ENCODE peak calls at places on chromosomes 13 and 19, in five cellular contexts. One of them, this sample, is unnamed.

GRCh38 chr13:43397110-43397509 is 373.7 kb downstream of the DNAJC15 start:
- DNase-seq in neural progenitor cell: no peak
- DNase-seq in K562: no peak
- DNase-seq in keratinocyte: no peak
- DNase-seq in mammary epithelial cell: no peak
- DNase-seq in this sample: no peak

GRCh38 chr13:46183018-46183940 is 1.3 kb upstream of the LCP1 start:
- DNase-seq in keratinocyte: no peak
- DNase-seq in neural progenitor cell: no peak
- DNase-seq in K562: peak
- DNase-seq in mammary epithelial cell: no peak
- DNase-seq in this sample: no peak

GRCh38 chr13:114235697-114236096 is 1.0 kb downstream of the CDC16 start:
- DNase-seq in keratinocyte: no peak
- DNase-seq in mammary epithelial cell: no peak
- DNase-seq in K562: no peak
- DNase-seq in neural progenitor cell: peak
- DNase-seq in this sample: no peak

GRCh38 chr13:38849316-38849715 is 141.3 kb downstream of the STOML3 start:
- DNase-seq in keratinocyte: no peak
- DNase-seq in mammary epithelial cell: peak
- DNase-seq in K562: no peak
- DNase-seq in neural progenitor cell: no peak
- DNase-seq in this sample: no peak

GRCh38 chr19:53879145-53880037 is 2.6 kb upstream of the PRKCG start:
- DNase-seq in K562: peak
- DNase-seq in mammary epithelial cell: peak
- DNase-seq in neural progenitor cell: peak
- DNase-seq in keratinocyte: no peak
- DNase-seq in this sample: peak

GRCh38 chr19:14479985-14480694 is 5.0 kb upstream of the PTGER1 start:
- DNase-seq in mammary epithelial cell: no peak
- DNase-seq in neural progenitor cell: peak
- DNase-seq in keratinocyte: no peak
- DNase-seq in K562: peak
- DNase-seq in this sample: no peak

GRCh38 chr19:5115771-5116202 is 146.9 kb downstream of the KDM4B start:
- DNase-seq in neural progenitor cell: no peak
- DNase-seq in K562: no peak
- DNase-seq in mammary epithelial cell: no peak
- DNase-seq in keratinocyte: no peak
- DNase-seq in this sample: no peak

GRCh38 chr19:53621885-53622710 is 9.7 kb upstream of the DPRX start:
- DNase-seq in keratinocyte: no peak
- DNase-seq in neural progenitor cell: no peak
- DNase-seq in K562: no peak
- DNase-seq in mammary epithelial cell: peak
- DNase-seq in this sample: peak

GRCh38 chr13:43270043-43270830 is 246.9 kb downstream of the DNAJC15 start:
- DNase-seq in keratinocyte: no peak
- DNase-seq in mammary epithelial cell: no peak
- DNase-seq in K562: no peak
- DNase-seq in neural progenitor cell: no peak
- DNase-seq in this sample: no peak

GRCh38 chr13:88979465-88980180 is 1308.5 kb downstream of the SLITRK5 start:
- DNase-seq in K562: no peak
- DNase-seq in neural progenitor cell: no peak
- DNase-seq in mammary epithelial cell: no peak
- DNase-seq in keratinocyte: no peak
- DNase-seq in this sample: peak

GRCh38 chr13:95462801-95463200 is 89.7 kb upstream of the CLDN10 start:
- DNase-seq in K562: no peak
- DNase-seq in mammary epithelial cell: no peak
- DNase-seq in neural progenitor cell: peak
- DNase-seq in keratinocyte: no peak
- DNase-seq in this sample: no peak

GRCh38 chr13:111278258-111278657 is 42.2 kb upstream of the TEX29 start:
- DNase-seq in mammary epithelial cell: no peak
- DNase-seq in K562: no peak
- DNase-seq in keratinocyte: no peak
- DNase-seq in neural progenitor cell: no peak
- DNase-seq in this sample: no peak

GRCh38 chr13:59982631-59983382 is 180.9 kb downstream of the DIAPH3 start:
- DNase-seq in mammary epithelial cell: no peak
- DNase-seq in K562: no peak
- DNase-seq in neural progenitor cell: no peak
- DNase-seq in keratinocyte: no peak
- DNase-seq in this sample: no peak

GRCh38 chr13:110819203-110820014 is 95.5 kb downstream of the ANKRD10 start:
- DNase-seq in K562: peak
- DNase-seq in neural progenitor cell: peak
- DNase-seq in keratinocyte: peak
- DNase-seq in mammary epithelial cell: peak
- DNase-seq in this sample: peak

GRCh38 chr19:45141203-45141900 is 19.4 kb downstream of the NKPD1 start:
- DNase-seq in keratinocyte: no peak
- DNase-seq in mammary epithelial cell: no peak
- DNase-seq in neural progenitor cell: no peak
- DNase-seq in K562: no peak
- DNase-seq in this sample: no peak

GRCh38 chr19:55526216-55527196 is 10.4 kb downstream of the SBK2 start:
- DNase-seq in K562: no peak
- DNase-seq in keratinocyte: no peak
- DNase-seq in mammary epithelial cell: no peak
- DNase-seq in neural progenitor cell: no peak
- DNase-seq in this sample: peak

GRCh38 chr13:39688699-39689405 is 33.4 kb downstream of the COG6 start:
- DNase-seq in neural progenitor cell: no peak
- DNase-seq in mammary epithelial cell: no peak
- DNase-seq in keratinocyte: no peak
- DNase-seq in K562: no peak
- DNase-seq in this sample: no peak

GRCh38 chr13:113058988-113059850 is 46.4 kb upstream of the F7 start:
- DNase-seq in keratinocyte: no peak
- DNase-seq in neural progenitor cell: no peak
- DNase-seq in mammary epithelial cell: no peak
- DNase-seq in K562: no peak
- DNase-seq in this sample: no peak

GRCh38 chr13:110351636-110352420 is 44.7 kb downstream of the COL4A2 start:
- DNase-seq in neural progenitor cell: no peak
- DNase-seq in keratinocyte: no peak
- DNase-seq in K562: no peak
- DNase-seq in mammary epithelial cell: no peak
- DNase-seq in this sample: no peak

GRCh38 chr19:2250765-2251576 is 1.8 kb downstream of the AMH start:
- DNase-seq in neural progenitor cell: no peak
- DNase-seq in K562: no peak
- DNase-seq in mammary epithelial cell: no peak
- DNase-seq in keratinocyte: no peak
- DNase-seq in this sample: no peak
- TF ChIP-seq EZH2 in neural progenitor cell: no peak
- TF ChIP-seq EZH2 in K562: no peak
- TF ChIP-seq EZH2 in mammary epithelial cell: no peak
- TF ChIP-seq EZH2 in keratinocyte: no peak
- TF ChIP-seq EZH2 in this sample: no peak

DNA sequence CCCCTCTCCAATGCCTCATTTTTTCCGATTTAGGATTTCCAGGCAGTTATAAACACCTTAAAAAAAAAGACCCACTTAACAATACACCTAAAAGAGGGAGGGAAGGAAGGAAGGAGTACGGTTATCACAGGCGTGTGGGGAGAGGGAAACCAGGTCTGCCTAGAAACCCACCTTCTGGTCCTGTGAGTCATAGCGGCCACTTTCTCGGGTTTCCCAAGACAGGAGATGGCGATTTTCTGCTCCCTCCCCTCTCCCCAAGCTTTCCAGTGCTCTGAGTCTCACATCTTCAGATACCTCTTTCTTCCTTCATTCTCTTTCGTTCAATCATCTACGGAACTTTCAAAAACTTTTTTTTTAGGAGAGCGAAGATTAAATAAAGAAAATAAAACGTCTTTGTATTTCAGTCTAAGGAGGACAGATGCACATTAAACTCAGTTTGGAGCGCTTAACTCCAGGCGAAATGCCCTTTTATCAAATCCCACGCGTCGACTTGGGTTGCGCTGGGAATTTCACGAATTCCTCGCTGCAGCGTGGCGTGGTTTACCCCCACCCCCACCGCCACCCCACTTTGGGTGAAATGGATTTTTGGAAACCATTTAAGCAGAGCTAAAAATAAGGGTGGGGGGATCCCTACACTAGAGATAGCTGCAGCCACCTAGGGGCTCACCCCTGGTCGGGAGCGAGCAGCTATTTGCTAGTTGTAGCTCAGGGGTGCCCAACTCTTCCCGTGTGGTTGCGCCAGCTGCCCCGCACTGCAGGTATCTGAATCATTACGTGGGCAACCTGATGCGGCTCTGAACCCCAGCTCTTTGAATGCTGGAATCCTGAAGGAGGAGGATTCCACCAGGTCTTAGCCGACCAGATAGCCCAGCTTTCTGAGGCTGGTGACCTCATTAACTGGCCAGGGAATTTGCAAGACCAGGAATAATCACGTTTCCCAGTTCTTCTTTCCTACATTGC is 6.4 kb upstream of the TSHZ3 start:
- DNase-seq in mammary epithelial cell: no peak
- DNase-seq in neural progenitor cell: peak
- DNase-seq in keratinocyte: no peak
- DNase-seq in K562: no peak
- DNase-seq in this sample: no peak
- TF ChIP-seq EZH2 in mammary epithelial cell: no peak
- TF ChIP-seq EZH2 in neural progenitor cell: peak
- TF ChIP-seq EZH2 in keratinocyte: peak
- TF ChIP-seq EZH2 in K562: no peak
- TF ChIP-seq EZH2 in this sample: peak

DNA sequence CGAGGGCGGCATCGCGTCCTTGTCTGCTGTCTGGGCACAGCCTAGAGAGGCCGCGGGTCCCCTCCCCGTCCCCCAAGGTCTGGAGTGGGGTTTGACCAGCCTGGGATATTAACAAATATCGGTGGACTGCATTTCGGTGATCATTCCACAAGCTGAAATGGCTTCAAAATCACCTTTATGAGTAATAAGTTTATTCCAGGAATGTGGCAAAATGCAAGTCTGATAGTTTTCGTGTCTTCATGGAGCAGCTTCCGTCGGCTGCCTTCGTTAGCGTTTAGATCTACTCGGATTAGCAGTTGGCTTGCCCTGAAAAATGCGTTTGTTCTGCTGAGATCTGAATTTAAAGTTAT is 1.1 kb upstream of the GJA3 start:
- DNase-seq in mammary epithelial cell: no peak
- DNase-seq in neural progenitor cell: peak
- DNase-seq in keratinocyte: no peak
- DNase-seq in K562: no peak
- DNase-seq in this sample: no peak
- TF ChIP-seq EZH2 in mammary epithelial cell: no peak
- TF ChIP-seq EZH2 in neural progenitor cell: peak
- TF ChIP-seq EZH2 in keratinocyte: no peak
- TF ChIP-seq EZH2 in K562: no peak
- TF ChIP-seq EZH2 in this sample: no peak

GRCh38 chr19:50723069-50723468 is at the start of gene CLEC11A:
- DNase-seq in keratinocyte: no peak
- DNase-seq in mammary epithelial cell: no peak
- DNase-seq in neural progenitor cell: no peak
- DNase-seq in K562: no peak
- DNase-seq in this sample: peak
- TF ChIP-seq EZH2 in keratinocyte: no peak
- TF ChIP-seq EZH2 in mammary epithelial cell: no peak
- TF ChIP-seq EZH2 in neural progenitor cell: no peak
- TF ChIP-seq EZH2 in K562: no peak
- TF ChIP-seq EZH2 in this sample: no peak

DNA sequence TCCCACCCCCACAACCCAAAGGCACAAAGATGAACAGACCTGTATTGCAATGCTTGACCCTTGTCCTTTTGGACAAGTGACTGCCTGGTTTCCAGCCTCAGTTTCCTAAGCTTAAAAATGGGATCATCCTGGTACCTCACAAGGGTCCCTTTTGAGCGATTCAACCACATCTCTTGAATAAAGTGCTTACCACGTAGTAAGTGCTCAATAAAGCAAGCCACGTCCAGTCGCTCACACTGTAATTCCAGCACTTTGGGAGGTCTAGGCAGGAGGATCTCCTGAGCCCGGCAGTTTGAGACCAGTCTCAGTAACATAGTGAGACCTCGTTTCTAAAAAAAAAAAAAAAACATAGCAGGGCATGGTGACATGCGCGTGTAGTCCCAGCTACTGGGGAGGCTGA is 1.2 kb downstream of the DLL3 start:
- DNase-seq in keratinocyte: no peak
- DNase-seq in neural progenitor cell: no peak
- DNase-seq in K562: no peak
- DNase-seq in mammary epithelial cell: no peak
- DNase-seq in this sample: no peak
- TF ChIP-seq EZH2 in keratinocyte: no peak
- TF ChIP-seq EZH2 in neural progenitor cell: no peak
- TF ChIP-seq EZH2 in K562: no peak
- TF ChIP-seq EZH2 in mammary epithelial cell: no peak
- TF ChIP-seq EZH2 in this sample: no peak

This sample was measured in hepatocyte.